ENCODE peak calls at places on chromosomes 1 and 21, in four cellular contexts. One of them, this sample, is unnamed.

GRCh38 chr1:213987876-213988638 is at the start of gene PROX1:
- DNase-seq in Panc1: no peak
- DNase-seq in K562: peak
- DNase-seq in HepG2: peak
- DNase-seq in this sample: no peak

GRCh38 chr21:21860888-21861287 is 862.7 kb downstream of the NCAM2 start:
- DNase-seq in K562: no peak
- DNase-seq in HepG2: no peak
- DNase-seq in Panc1: no peak
- DNase-seq in this sample: no peak

GRCh38 chr1:25431495-25432363 is 1.0 kb downstream of the MACO1 start:
- DNase-seq in HepG2: no peak
- DNase-seq in K562: no peak
- DNase-seq in Panc1: no peak
- DNase-seq in this sample: no peak

GRCh38 chr1:184755226-184756065 is 788 bp upstream of the EDEM3 start:
- DNase-seq in K562: peak
- DNase-seq in HepG2: no peak
- DNase-seq in Panc1: peak
- DNase-seq in this sample: no peak

GRCh38 chr1:113003751-113004690 is 48.0 kb upstream of the SLC16A1 start:
- DNase-seq in Panc1: no peak
- DNase-seq in HepG2: peak
- DNase-seq in K562: no peak
- DNase-seq in this sample: no peak

GRCh38 chr1:234265861-234266260 is 107.4 kb upstream of the COA6 start:
- DNase-seq in K562: no peak
- DNase-seq in HepG2: peak
- DNase-seq in Panc1: no peak
- DNase-seq in this sample: no peak

GRCh38 chr1:65269612-65270011 is 39.7 kb upstream of the DNAJC6 start:
- DNase-seq in Panc1: no peak
- DNase-seq in HepG2: no peak
- DNase-seq in K562: no peak
- DNase-seq in this sample: no peak

GRCh38 chr1:187842406-187843165 is 1013.8 kb downstream of the PLA2G4A start:
- DNase-seq in K562: no peak
- DNase-seq in HepG2: no peak
- DNase-seq in Panc1: no peak
- DNase-seq in this sample: no peak

GRCh38 chr1:48680411-48681035 is 96.2 kb downstream of the BEND5 start:
- DNase-seq in Panc1: no peak
- DNase-seq in K562: no peak
- DNase-seq in HepG2: no peak
- DNase-seq in this sample: no peak

GRCh38 chr1:78987042-78987441 is 19.5 kb downstream of the ADGRL4 start:
- DNase-seq in HepG2: no peak
- DNase-seq in K562: no peak
- DNase-seq in Panc1: no peak
- DNase-seq in this sample: no peak

GRCh38 chr21:46411236-46411635 is 47.5 kb upstream of the DIP2A start:
- DNase-seq in HepG2: no peak
- DNase-seq in Panc1: no peak
- DNase-seq in K562: no peak
- DNase-seq in this sample: no peak

GRCh38 chr21:24759348-24760118 is 847.7 kb downstream of the MRPL39 start:
- DNase-seq in HepG2: no peak
- DNase-seq in K562: no peak
- DNase-seq in Panc1: no peak
- DNase-seq in this sample: no peak

GRCh38 chr1:32503153-32503552 is 36.1 kb upstream of the ZBTB8A start:
- DNase-seq in K562: no peak
- DNase-seq in Panc1: no peak
- DNase-seq in HepG2: no peak
- DNase-seq in this sample: no peak

GRCh38 chr1:176450526-176450925 is 12.4 kb upstream of the PAPPA2 start:
- DNase-seq in Panc1: no peak
- DNase-seq in K562: no peak
- DNase-seq in HepG2: no peak
- DNase-seq in this sample: no peak

GRCh38 chr1:151509350-151510019 is 1.7 kb upstream of the CGN start:
- DNase-seq in HepG2: no peak
- DNase-seq in K562: no peak
- DNase-seq in Panc1: no peak
- DNase-seq in this sample: no peak

GRCh38 chr1:245086389-245086969 is 68.3 kb upstream of the KIF26B start:
- DNase-seq in K562: no peak
- DNase-seq in Panc1: no peak
- DNase-seq in HepG2: peak
- DNase-seq in this sample: no peak

GRCh38 chr1:150257624-150258274 is at the start of gene CA14:
- DNase-seq in Panc1: no peak
- DNase-seq in HepG2: no peak
- DNase-seq in K562: no peak
- DNase-seq in this sample: no peak

GRCh38 chr1:231899046-231899445 is 272.5 kb downstream of the DISC1 start:
- DNase-seq in HepG2: no peak
- DNase-seq in Panc1: no peak
- DNase-seq in K562: no peak
- DNase-seq in this sample: no peak

GRCh38 chr1:210252621-210253041 is 20.0 kb downstream of the SERTAD4 start:
- DNase-seq in K562: no peak
- DNase-seq in HepG2: no peak
- DNase-seq in Panc1: no peak
- DNase-seq in this sample: no peak

GRCh38 chr1:38831753-38832734 is 27.5 kb downstream of the RRAGC start:
- DNase-seq in K562: no peak
- DNase-seq in HepG2: no peak
- DNase-seq in Panc1: no peak
- DNase-seq in this sample: no peak

GRCh38 chr21:42567861-42568260 is 54.2 kb downstream of the SLC37A1 start:
- DNase-seq in K562: no peak
- DNase-seq in HepG2: no peak
- DNase-seq in Panc1: no peak
- DNase-seq in this sample: no peak
- TF ChIP-seq TCF7L2 in K562: no peak
- TF ChIP-seq TCF7L2 in HepG2: no peak
- TF ChIP-seq TCF7L2 in Panc1: no peak
- TF ChIP-seq TCF7L2 in this sample: no peak

DNA sequence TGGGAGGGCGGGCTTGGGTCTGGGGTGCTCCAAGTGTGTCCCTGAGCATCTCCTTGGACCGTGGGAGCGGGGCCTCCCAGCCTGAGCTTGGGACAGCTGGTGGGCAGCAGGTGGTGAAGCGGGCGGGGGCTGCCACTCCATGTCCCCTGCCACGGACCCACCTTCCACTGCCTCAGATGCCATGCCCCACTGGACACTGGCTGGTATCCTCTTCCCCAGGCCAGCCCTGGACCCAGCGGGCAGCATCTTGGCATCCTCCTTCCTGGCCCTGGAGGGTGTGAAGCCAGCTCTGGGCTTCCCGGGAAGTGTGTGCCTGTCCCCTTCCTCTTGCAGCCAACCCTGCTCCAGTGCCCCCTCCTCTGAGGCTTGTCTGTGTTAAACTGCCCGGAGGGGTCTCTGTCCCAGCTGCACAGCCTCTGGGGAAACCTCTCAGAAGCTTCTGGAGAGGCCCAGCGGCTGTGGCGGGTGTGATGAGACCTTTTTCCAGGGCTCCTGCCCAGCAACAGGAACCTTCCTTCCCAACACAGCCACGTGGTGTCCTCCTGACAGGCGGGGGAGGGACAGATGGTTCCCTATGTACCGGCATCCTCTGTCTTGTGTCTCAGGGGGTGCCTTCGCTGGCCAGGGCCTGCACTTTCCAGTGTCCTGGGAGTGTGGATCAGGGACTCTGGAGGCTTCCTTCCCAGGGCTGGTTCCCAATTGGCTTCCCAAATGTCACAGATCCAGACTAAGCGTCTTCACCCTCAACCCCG is 81.6 kb upstream of the DISP3 start:
- DNase-seq in HepG2: no peak
- DNase-seq in K562: no peak
- DNase-seq in Panc1: no peak
- DNase-seq in this sample: no peak
- TF ChIP-seq TCF7L2 in HepG2: no peak
- TF ChIP-seq TCF7L2 in K562: no peak
- TF ChIP-seq TCF7L2 in Panc1: no peak
- TF ChIP-seq TCF7L2 in this sample: no peak

GRCh38 chr1:30123896-30124295 is 599.5 kb downstream of the MATN1 start:
- DNase-seq in Panc1: no peak
- DNase-seq in HepG2: no peak
- DNase-seq in K562: peak
- DNase-seq in this sample: no peak

GRCh38 chr1:30125024-30125423 is 598.4 kb downstream of the MATN1 start:
- DNase-seq in HepG2: no peak
- DNase-seq in Panc1: no peak
- DNase-seq in K562: no peak
- DNase-seq in this sample: no peak

GRCh38 chr1:30123036-30123535 is 600.3 kb downstream of the MATN1 start:
- DNase-seq in K562: no peak
- DNase-seq in HepG2: no peak
- DNase-seq in Panc1: no peak
- DNase-seq in this sample: no peak

GRCh38 chr1:30117685-30118084 is 605.7 kb downstream of the MATN1 start:
- DNase-seq in K562: peak
- DNase-seq in Panc1: no peak
- DNase-seq in HepG2: no peak
- DNase-seq in this sample: no peak

GRCh38 chr1:30120268-30121000 is 603.0 kb downstream of the MATN1 start:
- DNase-seq in HepG2: no peak
- DNase-seq in Panc1: no peak
- DNase-seq in K562: no peak
- DNase-seq in this sample: no peak
- TF ChIP-seq TCF7L2 in HepG2: no peak
- TF ChIP-seq TCF7L2 in Panc1: no peak
- TF ChIP-seq TCF7L2 in K562: no peak
- TF ChIP-seq TCF7L2 in this sample: no peak

GRCh38 chr1:55707196-55707595 is 492.0 kb upstream of the USP24 start:
- DNase-seq in K562: no peak
- DNase-seq in Panc1: no peak
- DNase-seq in HepG2: no peak
- DNase-seq in this sample: no peak
- TF ChIP-seq TCF7L2 in K562: no peak
- TF ChIP-seq TCF7L2 in Panc1: no peak
- TF ChIP-seq TCF7L2 in HepG2: no peak
- TF ChIP-seq TCF7L2 in this sample: peak

DNA sequence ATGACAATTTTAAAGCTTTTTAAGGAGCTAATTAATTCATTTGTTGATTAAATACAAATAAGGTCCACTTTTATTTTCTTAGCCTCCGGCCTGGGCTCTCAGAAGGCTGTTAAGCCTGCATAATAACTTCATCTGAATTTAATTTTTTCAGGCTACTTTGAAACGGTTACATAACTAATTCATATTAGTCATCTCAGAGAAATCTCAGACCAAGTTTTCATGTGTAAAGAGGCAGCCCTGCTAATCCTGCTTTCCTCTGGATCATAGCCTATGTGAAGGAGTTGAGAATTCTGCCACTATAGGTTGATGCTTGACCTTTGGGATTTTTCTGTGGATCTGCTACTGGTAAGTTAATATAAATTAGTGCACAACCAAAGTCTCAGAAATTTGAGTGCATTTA is 304.0 kb upstream of the NR5A2 start:
- DNase-seq in K562: no peak
- DNase-seq in Panc1: no peak
- DNase-seq in HepG2: no peak
- DNase-seq in this sample: no peak
- TF ChIP-seq TCF7L2 in K562: no peak
- TF ChIP-seq TCF7L2 in Panc1: no peak
- TF ChIP-seq TCF7L2 in HepG2: no peak
- TF ChIP-seq TCF7L2 in this sample: no peak

GRCh38 chr1:9459784-9460407 is 79.4 kb upstream of the SLC25A33 start:
- DNase-seq in K562: no peak
- DNase-seq in HepG2: no peak
- DNase-seq in Panc1: no peak
- DNase-seq in this sample: no peak
- TF ChIP-seq TCF7L2 in K562: no peak
- TF ChIP-seq TCF7L2 in HepG2: no peak
- TF ChIP-seq TCF7L2 in Panc1: no peak
- TF ChIP-seq TCF7L2 in this sample: no peak

GRCh38 chr1:115060501-115060900 is 28.8 kb downstream of the TSPAN2 start:
- DNase-seq in K562: no peak
- DNase-seq in HepG2: no peak
- DNase-seq in Panc1: no peak
- DNase-seq in this sample: no peak
- TF ChIP-seq TCF7L2 in K562: no peak
- TF ChIP-seq TCF7L2 in HepG2: no peak
- TF ChIP-seq TCF7L2 in Panc1: no peak
- TF ChIP-seq TCF7L2 in this sample: no peak

GRCh38 chr1:206005761-206006160 is 2.6 kb upstream of the RAB7B start:
- DNase-seq in Panc1: no peak
- DNase-seq in HepG2: no peak
- DNase-seq in K562: no peak
- DNase-seq in this sample: no peak
- TF ChIP-seq TCF7L2 in Panc1: no peak
- TF ChIP-seq TCF7L2 in HepG2: no peak
- TF ChIP-seq TCF7L2 in K562: no peak
- TF ChIP-seq TCF7L2 in this sample: no peak

GRCh38 chr1:37497832-37498231 is 16.7 kb downstream of the MEAF6 start:
- DNase-seq in K562: no peak
- DNase-seq in HepG2: no peak
- DNase-seq in Panc1: no peak
- DNase-seq in this sample: no peak
- TF ChIP-seq TCF7L2 in K562: no peak
- TF ChIP-seq TCF7L2 in HepG2: no peak
- TF ChIP-seq TCF7L2 in Panc1: no peak
- TF ChIP-seq TCF7L2 in this sample: no peak

DNA sequence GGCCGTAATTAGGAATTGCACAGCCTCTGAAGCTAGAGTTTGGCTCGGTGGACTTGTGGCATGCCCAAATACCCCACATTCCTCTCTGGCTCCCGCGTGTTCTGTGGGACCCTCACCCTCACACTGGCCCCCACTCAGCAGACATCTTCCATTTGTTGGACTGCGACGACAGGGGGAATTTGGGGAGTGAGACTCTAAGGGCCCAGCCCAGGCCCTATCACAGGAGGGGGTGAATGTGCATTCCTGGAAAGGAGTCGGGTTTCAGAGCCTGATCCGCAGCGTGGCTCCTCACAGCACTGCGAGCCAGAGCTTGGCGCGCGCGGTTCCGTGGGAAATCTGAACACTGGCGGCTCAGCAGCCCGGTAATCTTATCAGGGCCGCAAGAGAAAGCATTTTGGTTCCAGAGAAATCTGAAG is 5.2 kb downstream of the RCSD1 start:
- DNase-seq in HepG2: no peak
- DNase-seq in Panc1: no peak
- DNase-seq in K562: peak
- DNase-seq in this sample: no peak
- TF ChIP-seq TCF7L2 in HepG2: no peak
- TF ChIP-seq TCF7L2 in Panc1: no peak
- TF ChIP-seq TCF7L2 in K562: no peak
- TF ChIP-seq TCF7L2 in this sample: no peak

This sample was measured in HCT116.